ENCODE peak calls at places on chromosome 11, in seven cellular contexts. S is adrenal gland, L is Panc1, W is WERI-Rb-1, M is tibial nerve, X is body of pancreas, Z is BJ. C is an unnamed sample.

GRCh38 chr11:72821221-72821919 is 7.2 kb downstream of the ATG16L2 start:
- DNase-seq in S (peak; percentile 64), L (no peak), W (peak; percentile 35), M (no peak), X (peak; percentile 34), Z (no peak), C (no peak)

GRCh38 chr11:76248210-76248609 is 41.9 kb upstream of the WNT11 start:
- DNase-seq in S (no peak), L (no peak), W (peak; percentile 48), M (no peak), X (no peak), Z (no peak), C (no peak)

GRCh38 chr11:14583252-14584105 is 60.1 kb upstream of the PDE3B start:
- DNase-seq in S (no peak), L (no peak), W (no peak), M (no peak), X (peak; percentile 41), Z (no peak), C (no peak)

GRCh38 chr11:45405916-45406670 is 120.0 kb upstream of the SYT13 start:
- DNase-seq in S (no peak), L (no peak), W (no peak), M (no peak), X (no peak), Z (no peak), C (no peak)

GRCh38 chr11:35540526-35540925 is 15.1 kb upstream of the PAMR1 start:
- DNase-seq in S (no peak), L (no peak), W (no peak), M (no peak), X (no peak), Z (no peak), C (no peak)

GRCh38 chr11:35418847-35419712 is at the start of gene SLC1A2:
- DNase-seq in S (no peak), L (no peak), W (peak; percentile 94), M (no peak), X (no peak), Z (no peak), C (peak; percentile 46)

GRCh38 chr11:68312780-68313573 is 586 bp downstream of the LRP5 start:
- DNase-seq in S (no peak), L (no peak), W (no peak), M (no peak), X (peak; percentile 36), Z (no peak), C (no peak)

GRCh38 chr11:31509017-31509411 is 408 bp downstream of the IMMP1L start:
- DNase-seq in S (no peak), L (no peak), W (no peak), M (no peak), X (no peak), Z (no peak), C (no peak)

GRCh38 chr11:21105196-21105917 is 436.0 kb downstream of the NELL1 start:
- DNase-seq in S (no peak), L (no peak), W (no peak), M (no peak), X (no peak), Z (no peak), C (no peak)

GRCh38 chr11:86940122-86940777 is 14.9 kb downstream of the FZD4 start:
- DNase-seq in S (peak; percentile 83), L (no peak), W (no peak), M (peak; percentile 33), X (peak; percentile 72), Z (no peak), C (peak; percentile 75)

GRCh38 chr11:58965246-58965985 is 26.1 kb downstream of the GLYATL1 start:
- DNase-seq in S (no peak), L (no peak), W (no peak), M (no peak), X (no peak), Z (peak; percentile 43), C (no peak)

GRCh38 chr11:110303414-110303826 is 7.0 kb upstream of the RDX start:
- DNase-seq in S (no peak), L (no peak), W (no peak), M (no peak), X (no peak), Z (no peak), C (no peak)

GRCh38 chr11:63179446-63180068 is 35.5 kb upstream of the SLC22A24 start:
- DNase-seq in S (no peak), L (no peak), W (no peak), M (no peak), X (no peak), Z (no peak), C (no peak)
- H3K4me3 ChIP-seq in S (no peak overlapping the region), L (no peak overlapping the region), W (no peak overlapping the region), M (no peak overlapping the region), X (no peak overlapping the region), Z (no peak overlapping the region), C (no peak overlapping the region)

GRCh38 chr11:43577566-43578264 is 102.8 kb upstream of the HSD17B12 start:
- DNase-seq in S (no peak), L (no peak), W (no peak), M (no peak), X (no peak), Z (no peak), C (no peak)

GRCh38 chr11:43579919-43580276 is 100.6 kb upstream of the HSD17B12 start:
- DNase-seq in S (no peak), L (no peak), W (no peak), M (no peak), X (no peak), Z (no peak), C (no peak)

GRCh38 chr11:43576834-43577521 is 103.6 kb upstream of the HSD17B12 start:
- DNase-seq in S (peak; percentile 71), L (no peak), W (peak; percentile 42), M (no peak), X (no peak), Z (no peak), C (no peak)

GRCh38 chr11:43579171-43579918 is 101.2 kb upstream of the HSD17B12 start:
- DNase-seq in S (no peak), L (no peak), W (peak; percentile 49), M (no peak), X (no peak), Z (no peak), C (no peak)

GRCh38 chr11:43578346-43579170 is 102.0 kb upstream of the HSD17B12 start:
- DNase-seq in S (no peak), L (no peak), W (no peak), M (no peak), X (no peak), Z (no peak), C (no peak)
- H3K27me3 ChIP-seq in S (peaks cover 93% of the 10 kb centered on the region), L (peaks cover 61% of the 10 kb centered on the region), W (peaks cover 91% of the 10 kb centered on the region), M (peaks cover 99% of the 10 kb centered on the region), X (no peaks in the 10 kb centered on the region), Z (peaks cover 63% of the 10 kb centered on the region), C (no peaks in the 10 kb centered on the region)

GRCh38 chr11:692824-693414 is 2.1 kb downstream of the DEAF1 start:
- DNase-seq in S (no peak), L (no peak), W (no peak), M (no peak), X (no peak), Z (no peak), C (no peak)
- H3K4me3 ChIP-seq in S (no peak overlapping the region), L (peak overlapping the region; percentile 48), W (no peak overlapping the region), M (peak overlapping the region; percentile 64), X (no peak overlapping the region), Z (peak overlapping the region; percentile 54), C (no peak overlapping the region)

GRCh38 chr11:5102246-5102645 is 32.9 kb downstream of the OR52E1 start:
- DNase-seq in S (no peak), L (no peak), W (no peak), M (no peak), X (no peak), Z (no peak), C (no peak)

GRCh38 chr11:5103066-5103465 is 33.7 kb downstream of the OR52E1 start:
- DNase-seq in S (no peak), L (no peak), W (no peak), M (no peak), X (no peak), Z (no peak), C (no peak)

DNA sequence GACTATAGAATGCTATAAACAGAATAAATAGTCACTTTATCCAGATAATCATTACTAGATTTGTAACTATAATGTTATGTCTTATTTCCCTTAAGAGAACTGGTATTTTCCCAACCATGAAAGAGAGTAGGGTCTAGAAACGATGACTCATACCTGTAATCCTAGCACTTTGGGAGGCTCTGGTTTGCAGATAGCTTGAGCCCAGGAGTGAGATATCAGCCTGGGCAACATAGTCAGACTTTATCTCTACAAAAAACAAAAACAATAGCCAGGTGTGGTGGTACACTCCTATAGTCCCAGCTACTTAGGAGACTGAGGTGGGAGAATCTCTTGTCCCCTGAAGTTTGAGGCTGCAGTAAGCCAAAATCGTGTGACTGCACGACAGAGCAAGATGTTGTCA is 30.9 kb downstream of the OR52A5 start:
- DNase-seq in S (no peak), L (no peak), W (no peak), M (no peak), X (no peak), Z (no peak), C (no peak)
- H3K27me3 ChIP-seq in S (no peaks in the 10 kb centered on the region), L (peaks cover 9% of the 10 kb centered on the region), W (peaks cover 49% of the 10 kb centered on the region), M (no peaks in the 10 kb centered on the region), X (no peaks in the 10 kb centered on the region), Z (no peaks in the 10 kb centered on the region), C (no peaks in the 10 kb centered on the region)